ENCODE peak calls at places on chromosomes 11 and 22, in seven cellular contexts. F is LoVo, M is renal cortical epithelial cell, Y is cardiac fibroblast, U is foreskin fibroblast, K is choroid plexus epithelial cell, H is HT1080. C is an unnamed sample.
A peak's percentile ranks its signal among the peaks of the same experiment; 100 is the strongest.

GRCh38 chr22:22666307-22667091 is 22.1 kb downstream of the GGTLC2 start:
- DNase-seq in F (no peak), M (peak; percentile 42), Y (peak; percentile 54), U (peak; percentile 27), K (peak; percentile 65), H (peak; percentile 39), C (peak; percentile 75)

GRCh38 chr11:67484847-67485311 is 2.1 kb downstream of the AIP start:
- DNase-seq in F (no peak), M (no peak), Y (no peak), U (no peak), K (no peak), H (no peak), C (peak; percentile 73)

GRCh38 chr11:19828382-19829108 is 115.9 kb downstream of the NAV2 start:
- DNase-seq in F (no peak), M (peak; percentile 49), Y (peak; percentile 12), U (no peak), K (peak; percentile 31), H (no peak), C (no peak)

GRCh38 chr11:61690706-61691377 is 10.7 kb downstream of the DAGLA start:
- DNase-seq in F (no peak), M (peak; percentile 38), Y (no peak), U (no peak), K (no peak), H (no peak), C (no peak)

GRCh38 chr11:102799656-102800339 is 1.8 kb upstream of the MMP1 start:
- DNase-seq in F (no peak), M (no peak), Y (no peak), U (peak; percentile 69), K (peak; percentile 20), H (no peak), C (no peak)

GRCh38 chr11:68146704-68147474 is 25.7 kb upstream of the CHKA start:
- DNase-seq in F (peak; percentile 84), M (peak; percentile 79), Y (peak; percentile 61), U (peak; percentile 38), K (peak; percentile 51), H (peak; percentile 52), C (peak; percentile 97)

GRCh38 chr22:39630721-39631120 is 60.2 kb downstream of the CACNA1I start:
- DNase-seq in F (no peak), M (no peak), Y (no peak), U (no peak), K (no peak), H (no peak), C (no peak)

GRCh38 chr11:28836285-28837081 is 728.3 kb downstream of the METTL15 start:
- DNase-seq in F (peak; percentile 26), M (peak; percentile 100), Y (peak; percentile 94), U (peak; percentile 85), K (peak; percentile 96), H (peak; percentile 99), C (no peak)

GRCh38 chr11:3626250-3626960 is 15.4 kb downstream of the ART5 start:
- DNase-seq in F (no peak), M (no peak), Y (no peak), U (no peak), K (no peak), H (no peak), C (no peak)